ENCODE peak calls at places on chromosomes 12 and 14, in seven cellular contexts. J is heart left ventricle, X is pancreas, D is Panc1, P is GM12865, I is D721Med, M is nephron progenitor cell. C is an unnamed sample.

GRCh38 chr12:64700532-64700931 is 58.7 kb downstream of the GNS start:
- DNase-seq in D (no peak), P (no peak), I (no peak), X (no peak), J (no peak), M (no peak), C (no peak)

GRCh38 chr12:115335594-115335993 is 651.6 kb upstream of the TBX3 start:
- DNase-seq in P (no peak), M (peak), I (no peak), X (no peak), J (peak), D (no peak), C (no peak)

GRCh38 chr12:69057742-69058141 is 124.8 kb upstream of the CPM start:
- DNase-seq in X (no peak), D (no peak), M (no peak), P (no peak), I (no peak), J (no peak), C (no peak)

GRCh38 chr14:50099335-50099734 is 17.0 kb downstream of the VCPKMT start:
- DNase-seq in P (no peak), I (no peak), X (no peak), D (no peak), M (no peak), J (no peak), C (no peak)

GRCh38 chr12:89542912-89543592 is 17.2 kb upstream of the POC1B start:
- DNase-seq in I (no peak), M (peak), P (peak), D (peak), X (peak), J (peak), C (peak)

GRCh38 chr12:93223440-93224426 is 154.0 kb upstream of the NUDT4 start:
- DNase-seq in M (no peak), D (no peak), J (no peak), I (no peak), X (no peak), P (no peak), C (no peak)

GRCh38 chr14:93947282-93947681 is 20.1 kb downstream of the FAM181A start:
- DNase-seq in M (no peak), X (no peak), I (no peak), J (no peak), P (no peak), D (no peak), C (peak)

GRCh38 chr12:112881602-112882001 is 25.2 kb upstream of the OAS1 start:
- DNase-seq in D (no peak), J (no peak), P (no peak), M (no peak), X (no peak), I (no peak), C (no peak)

GRCh38 chr12:11885261-11886038 is 185.3 kb upstream of the BCL2L14 start:
- DNase-seq in D (no peak), I (no peak), J (no peak), P (no peak), M (no peak), X (peak), C (no peak)

GRCh38 chr12:1928439-1929121 is 10.1 kb upstream of the CACNA2D4 start:
- DNase-seq in J (no peak), D (no peak), X (no peak), I (no peak), P (no peak), M (no peak), C (peak)

GRCh38 chr14:55107766-55108554 is 21.1 kb upstream of the LGALS3 start:
- DNase-seq in I (no peak), J (peak), D (no peak), P (peak), M (no peak), X (peak), C (peak)

GRCh38 chr12:88553941-88554658 is 26.2 kb downstream of the KITLG start:
- DNase-seq in X (peak), I (no peak), J (no peak), D (no peak), M (no peak), P (no peak), C (no peak)

GRCh38 chr12:49588761-49589516 is 16.5 kb downstream of the FAM186B start:
- DNase-seq in M (no peak), I (no peak), D (no peak), J (peak), P (no peak), X (no peak), C (peak)

GRCh38 chr12:26647091-26647490 is 185.9 kb downstream of the ITPR2 start:
- DNase-seq in M (no peak), J (no peak), P (no peak), X (no peak), I (no peak), D (no peak), C (no peak)

GRCh38 chr12:97960741-97961608 is 498.4 kb downstream of the RMST start:
- DNase-seq in M (peak), J (no peak), D (peak), I (no peak), X (peak), P (peak), C (peak)
- TF ChIP-seq CTCF in M (peak), J (peak), D (peak), I (peak), X (peak), P (peak), C (peak)

GRCh38 chr12:45217846-45218245 is 2.0 kb downstream of the ANO6 start:
- DNase-seq in J (no peak), D (no peak), M (no peak), P (no peak), X (no peak), I (no peak), C (no peak)

GRCh38 chr12:45216983-45217485 is 1.1 kb downstream of the ANO6 start:
- DNase-seq in P (no peak), J (no peak), M (no peak), D (no peak), I (no peak), X (no peak), C (no peak)

GRCh38 chr12:45214739-45215418 is 1.0 kb upstream of the ANO6 start:
- DNase-seq in D (no peak), X (no peak), M (no peak), P (peak), J (no peak), I (no peak), C (no peak)

GRCh38 chr12:45215419-45216296 is at the start of gene ANO6:
- DNase-seq in I (peak), X (peak), P (peak), J (peak), D (no peak), M (peak), C (peak)

GRCh38 chr12:45216297-45216982 is 545 bp downstream of the ANO6 start:
- DNase-seq in M (peak), P (peak), D (no peak), J (peak), I (no peak), X (peak), C (peak)
- TF ChIP-seq CTCF in M (no peak), P (peak), D (peak), J (peak), I (peak), X (peak), C (peak)

GRCh38 chr12:44253338-44253856 is 417.5 kb downstream of the TMEM117 start:
- DNase-seq in J (no peak), X (no peak), P (no peak), I (no peak), D (no peak), M (no peak), C (no peak)

GRCh38 chr12:44245932-44246331 is 410.1 kb downstream of the TMEM117 start:
- DNase-seq in I (no peak), J (no peak), P (no peak), M (no peak), D (no peak), X (no peak), C (no peak)

GRCh38 chr12:44246481-44247105 is 410.7 kb downstream of the TMEM117 start:
- DNase-seq in X (no peak), P (no peak), I (no peak), M (no peak), D (no peak), J (no peak), C (no peak)

GRCh38 chr12:44248436-44248835 is 412.6 kb downstream of the TMEM117 start:
- DNase-seq in I (no peak), P (no peak), X (no peak), M (no peak), D (no peak), J (no peak), C (no peak)

GRCh38 chr12:44247588-44247987 is 411.7 kb downstream of the TMEM117 start:
- DNase-seq in J (no peak), D (no peak), P (no peak), I (no peak), X (no peak), M (peak), C (peak)
- TF ChIP-seq CTCF in J (no peak), D (no peak), P (peak), I (peak), X (no peak), M (no peak), C (peak)

GRCh38 chr12:13437541-13437940 is 241.0 kb downstream of the EMP1 start:
- DNase-seq in X (no peak), D (no peak), J (no peak), P (no peak), M (no peak), I (no peak), C (no peak)
- TF ChIP-seq CTCF in X (no peak), D (no peak), J (no peak), P (no peak), M (no peak), I (no peak), C (no peak)

DNA sequence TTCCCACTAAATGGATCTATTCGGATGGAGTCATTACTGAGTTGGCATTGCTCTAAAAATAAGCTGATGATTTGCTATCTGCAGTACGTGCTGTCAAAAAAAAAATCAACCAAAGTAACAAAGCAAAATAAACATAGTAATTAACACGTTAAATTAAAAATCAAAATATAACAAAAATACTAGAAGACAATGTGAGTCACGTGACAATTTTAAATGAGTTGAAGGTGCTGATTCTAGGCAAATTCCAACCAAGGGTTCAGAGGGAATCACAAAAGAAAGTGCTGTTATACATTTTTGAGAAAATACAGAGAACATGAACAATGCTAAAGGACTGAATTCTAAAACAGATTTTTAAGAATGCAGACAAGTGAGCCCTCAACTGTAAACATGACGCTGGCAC is 45.2 kb upstream of the IFNG-AS1 start:
- DNase-seq in M (no peak), P (no peak), X (no peak), D (no peak), I (no peak), J (no peak), C (no peak)
- TF ChIP-seq CTCF in M (no peak), P (no peak), X (no peak), D (no peak), I (no peak), J (no peak), C (no peak)

GRCh38 chr12:22229652-22230279 is 104.7 kb downstream of the ST8SIA1 start:
- DNase-seq in X (no peak), I (no peak), J (no peak), M (no peak), D (no peak), P (no peak), C (no peak)

GRCh38 chr12:22234561-22234960 is 99.9 kb downstream of the ST8SIA1 start:
- DNase-seq in P (no peak), M (no peak), X (no peak), I (no peak), D (no peak), J (no peak), C (no peak)

GRCh38 chr12:22230280-22230794 is 104.2 kb downstream of the ST8SIA1 start:
- DNase-seq in I (no peak), P (no peak), J (no peak), D (no peak), X (no peak), M (no peak), C (no peak)

GRCh38 chr12:22231078-22231477 is 103.4 kb downstream of the ST8SIA1 start:
- DNase-seq in I (no peak), X (no peak), M (no peak), P (no peak), D (no peak), J (no peak), C (no peak)

DNA sequence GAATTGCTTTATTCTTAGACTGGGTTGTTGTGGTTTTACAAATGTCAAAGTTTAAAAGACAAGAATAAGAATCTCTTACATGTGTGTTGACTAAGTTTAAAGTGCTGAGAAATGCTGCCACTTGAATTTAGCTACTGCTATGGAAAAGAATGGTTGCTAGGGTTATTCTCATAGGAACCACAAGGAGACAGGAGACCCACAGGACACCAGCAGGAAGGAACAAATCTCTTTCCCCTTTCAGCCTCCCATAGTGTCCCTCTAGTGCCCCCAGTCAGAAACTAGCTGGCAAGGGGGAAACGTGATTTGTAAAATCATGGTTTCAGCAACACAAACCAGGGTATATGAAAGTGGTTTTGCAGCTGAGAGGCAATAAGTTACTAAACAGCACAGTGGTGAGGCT is 102.7 kb downstream of the ST8SIA1 start:
- DNase-seq in J (no peak), D (no peak), I (no peak), X (no peak), M (no peak), P (no peak), C (no peak)
- TF ChIP-seq CTCF in J (no peak), D (no peak), I (no peak), X (no peak), M (no peak), P (no peak), C (peak)

GRCh38 chr14:35140718-35141581 is 18.6 kb downstream of the PRORP start:
- DNase-seq in P (peak), X (no peak), M (no peak), J (no peak), D (no peak), I (no peak), C (no peak)
- TF ChIP-seq CTCF in P (peak), X (peak), M (no peak), J (peak), D (peak), I (peak), C (no peak)